ENCODE peak calls at places on chromosomes 7 and 10, in eight cellular contexts. Z is stimulated activated CD4-positive, alpha-beta T cell treated with anti-CD3 and anti-CD28 coated beads, Interleukin-2, amount 100 ng/mL, for 24 hours; L is kidney epithelial cell; I is NCI-H510A treated with DMSO at 0.1 percent for 48 hours; A is occipital lobe; T is CD4-positive, alpha-beta T cell; D is fibroblast of pulmonary artery; G is T-helper 17 cell. J is an unnamed sample.

GRCh38 chr10:123295644-123296043 is 141.4 kb downstream of the BUB3 start:
- DNase-seq in L (no peak), I (no peak), G (no peak), T (no peak), Z (no peak), D (no peak), A (no peak), J (no peak)

GRCh38 chr10:21173433-21173963 is 276.4 kb upstream of the NEBL start:
- DNase-seq in A (no peak), T (no peak), D (no peak), I (no peak), L (no peak), G (no peak), Z (peak; percentile 1), J (no peak)

GRCh38 chr7:27200761-27201230 is 905 bp upstream of the HOXA13 start:
- DNase-seq in L (no peak), I (no peak), T (no peak), Z (no peak), D (no peak), A (no peak), G (no peak), J (peak; percentile 22)

GRCh38 chr10:30215131-30215530 is 133.9 kb downstream of the MTPAP start:
- DNase-seq in D (no peak), T (no peak), L (no peak), G (no peak), Z (no peak), I (no peak), A (no peak), J (no peak)

GRCh38 chr10:28668363-28669226 is 8.7 kb upstream of the BAMBI start:
- DNase-seq in L (no peak), A (no peak), T (no peak), I (peak; percentile 44), Z (peak; percentile 69), D (peak; percentile 37), G (peak; percentile 40), J (peak; percentile 56)

GRCh38 chr7:130143334-130143732 is 61.9 kb downstream of the TMEM209 start:
- DNase-seq in A (no peak), T (no peak), G (no peak), L (no peak), Z (no peak), D (no peak), I (no peak), J (no peak)

GRCh38 chr10:18229839-18230238 is 89.6 kb downstream of the CACNB2 start:
- DNase-seq in T (no peak), L (no peak), I (no peak), A (no peak), G (no peak), Z (no peak), D (no peak), J (no peak)

GRCh38 chr7:45026984-45027773 is 27.2 kb downstream of the CCM2 start:
- DNase-seq in G (no peak), D (peak; percentile 42), I (no peak), A (no peak), T (peak; percentile 19), Z (peak; percentile 18), L (no peak), J (peak; percentile 40)

GRCh38 chr10:10699427-10699826 is 318.2 kb upstream of the CELF2 start:
- DNase-seq in G (no peak), T (no peak), L (no peak), A (no peak), D (no peak), I (no peak), Z (no peak), J (no peak)

GRCh38 chr10:93106631-93107072 is 33.0 kb downstream of the CYP26A1 start:
- DNase-seq in D (peak; percentile 26), A (no peak), L (no peak), T (no peak), Z (no peak), I (peak; percentile 91), G (no peak), J (peak; percentile 10)

GRCh38 chr10:129505500-129506075 is 38.5 kb downstream of the MGMT start:
- DNase-seq in I (no peak), D (no peak), L (no peak), A (no peak), T (no peak), G (no peak), Z (no peak), J (no peak)

GRCh38 chr10:113111900-113112853 is 162.1 kb downstream of the TCF7L2 start:
- DNase-seq in Z (no peak), A (no peak), I (peak; percentile 36), D (peak; percentile 83), L (no peak), G (no peak), T (no peak), J (peak; percentile 46)

GRCh38 chr10:132464256-132465192 is 67.5 kb downstream of the PWWP2B start:
- DNase-seq in D (peak; percentile 43), A (peak; percentile 77), I (no peak), Z (no peak), G (no peak), L (no peak), T (no peak), J (no peak)

GRCh38 chr10:71615538-71616329 is 103.8 kb downstream of the C10orf105 start:
- DNase-seq in L (no peak), T (no peak), G (no peak), A (no peak), Z (no peak), D (no peak), I (no peak), J (no peak)

GRCh38 chr10:122981066-122981464 is 864 bp downstream of the PSTK start:
- DNase-seq in A (no peak), G (no peak), Z (no peak), L (no peak), D (peak; percentile 60), I (peak; percentile 18), T (no peak), J (peak; percentile 71)

GRCh38 chr10:61757525-61758397 is 95.0 kb downstream of the CABCOCO1 start:
- DNase-seq in A (no peak), D (peak; percentile 77), Z (no peak), L (peak; percentile 65), I (no peak), T (no peak), G (no peak), J (peak; percentile 85)

GRCh38 chr7:44693641-44694313 is 54.9 kb upstream of the ZMIZ2 start:
- DNase-seq in D (peak; percentile 33), Z (no peak), T (no peak), A (no peak), G (no peak), I (no peak), L (no peak), J (peak; percentile 41)

GRCh38 chr10:89601728-89602361 is 43.2 kb downstream of the PANK1 start:
- DNase-seq in A (no peak), G (no peak), D (no peak), Z (no peak), T (no peak), L (no peak), I (no peak), J (no peak)

GRCh38 chr7:15853832-15854470 is 167.5 kb upstream of the MEOX2 start:
- DNase-seq in D (peak; percentile 31), T (no peak), L (peak; percentile 34), Z (no peak), G (no peak), I (no peak), A (no peak), J (peak; percentile 54)

GRCh38 chr10:29408847-29409240 is 120.0 kb downstream of the LYZL1 start:
- DNase-seq in I (no peak), T (no peak), L (no peak), D (no peak), Z (no peak), A (no peak), G (no peak), J (no peak)

GRCh38 chr10:75593690-75594556 is 162.5 kb downstream of the LRMDA start:
- DNase-seq in D (no peak), Z (no peak), I (no peak), G (no peak), L (no peak), T (no peak), A (no peak), J (no peak)

GRCh38 chr10:100184426-100185219 is 1.2 kb downstream of the ERLIN1 start:
- DNase-seq in T (no peak), G (no peak), Z (no peak), I (peak; percentile 42), L (no peak), D (peak; percentile 28), A (no peak), J (peak; percentile 46)

GRCh38 chr10:80443531-80443974 is 10.6 kb upstream of the TSPAN14 start:
- DNase-seq in L (no peak), G (no peak), T (no peak), D (peak; percentile 63), A (no peak), I (no peak), Z (no peak), J (peak; percentile 62)

GRCh38 chr10:88150338-88150737 is 286.9 kb downstream of the PTEN start:
- DNase-seq in I (no peak), L (no peak), A (no peak), G (no peak), Z (no peak), D (peak; percentile 68), T (no peak), J (peak; percentile 58)

GRCh38 chr7:151148319-151149259 is 18.9 kb downstream of the GBX1 start:
- DNase-seq in L (no peak), D (no peak), T (no peak), I (no peak), A (no peak), G (no peak), Z (no peak), J (no peak)

GRCh38 chr7:116525298-116525912 is 569 bp downstream of the CAV1 start:
- DNase-seq in I (no peak), G (peak; percentile 15), T (peak; percentile 14), D (peak; percentile 23), L (no peak), Z (peak; percentile 41), A (no peak), J (peak; percentile 41)

GRCh38 chr10:22476601-22477364 is 131.5 kb downstream of the SPAG6 start:
- DNase-seq in D (no peak), Z (no peak), A (no peak), I (no peak), T (no peak), G (no peak), L (no peak), J (peak; percentile 12)

GRCh38 chr7:135420786-135421185 is 89.1 kb downstream of the CNOT4 start:
- DNase-seq in D (no peak), A (no peak), L (no peak), Z (no peak), T (no peak), I (no peak), G (no peak), J (no peak)

J was measured in mesenchymal stem cell.